ENCODE peak calls at places on chromosomes 13 and 19, in six cellular contexts. One of them, this sample, is unnamed.
A peak's percentile ranks its signal among the peaks of the same experiment; 100 is the strongest.

GRCh38 chr19:13499682-13500081 is 6.6 kb downstream of the CACNA1A start:
- DNase-seq in NCI-H460: no peak
- DNase-seq in AML-193: no peak
- DNase-seq in stimulated activated CD8-positive, alpha-beta memory T cell treated with anti-CD3 and anti-CD28 coated beads, Interleukin-7, amount 100 ng/mL, for 4 hours: no peak
- DNase-seq in anterior cingulate cortex: no peak
- DNase-seq in stimulated activated effector memory CD8-positive, alpha-beta T cell treated with anti-CD3 and anti-CD28 coated beads, Interleukin-12 subunit alpha, Interleukin-12 subunit beta, amount 100 ng/mL, for 72 hours: no peak
- DNase-seq in this sample: no peak

GRCh38 chr19:42123765-42124164 is 8.5 kb downstream of the POU2F2 start:
- DNase-seq in stimulated activated effector memory CD8-positive, alpha-beta T cell treated with anti-CD3 and anti-CD28 coated beads, Interleukin-12 subunit alpha, Interleukin-12 subunit beta, amount 100 ng/mL, for 72 hours: no peak
- DNase-seq in stimulated activated CD8-positive, alpha-beta memory T cell treated with anti-CD3 and anti-CD28 coated beads, Interleukin-7, amount 100 ng/mL, for 4 hours: no peak
- DNase-seq in anterior cingulate cortex: no peak
- DNase-seq in NCI-H460: no peak
- DNase-seq in AML-193: no peak
- DNase-seq in this sample: no peak

GRCh38 chr13:24306632-24307031 is 2.7 kb upstream of the C1QTNF9 start:
- DNase-seq in anterior cingulate cortex: no peak
- DNase-seq in AML-193: no peak
- DNase-seq in stimulated activated CD8-positive, alpha-beta memory T cell treated with anti-CD3 and anti-CD28 coated beads, Interleukin-7, amount 100 ng/mL, for 4 hours: no peak
- DNase-seq in stimulated activated effector memory CD8-positive, alpha-beta T cell treated with anti-CD3 and anti-CD28 coated beads, Interleukin-12 subunit alpha, Interleukin-12 subunit beta, amount 100 ng/mL, for 72 hours: no peak
- DNase-seq in NCI-H460: no peak
- DNase-seq in this sample: no peak

GRCh38 chr13:26280295-26280694 is 26.4 kb downstream of the CDK8 start:
- DNase-seq in NCI-H460: no peak
- DNase-seq in anterior cingulate cortex: no peak
- DNase-seq in stimulated activated effector memory CD8-positive, alpha-beta T cell treated with anti-CD3 and anti-CD28 coated beads, Interleukin-12 subunit alpha, Interleukin-12 subunit beta, amount 100 ng/mL, for 72 hours: no peak
- DNase-seq in stimulated activated CD8-positive, alpha-beta memory T cell treated with anti-CD3 and anti-CD28 coated beads, Interleukin-7, amount 100 ng/mL, for 4 hours: no peak
- DNase-seq in AML-193: no peak
- DNase-seq in this sample: no peak

GRCh38 chr19:22634450-22634827 is 315 bp downstream of the ZNF492 start:
- DNase-seq in stimulated activated CD8-positive, alpha-beta memory T cell treated with anti-CD3 and anti-CD28 coated beads, Interleukin-7, amount 100 ng/mL, for 4 hours: no peak
- DNase-seq in anterior cingulate cortex: no peak
- DNase-seq in NCI-H460: no peak
- DNase-seq in stimulated activated effector memory CD8-positive, alpha-beta T cell treated with anti-CD3 and anti-CD28 coated beads, Interleukin-12 subunit alpha, Interleukin-12 subunit beta, amount 100 ng/mL, for 72 hours: no peak
- DNase-seq in AML-193: no peak
- DNase-seq in this sample: no peak

GRCh38 chr13:60627071-60627686 is 230.2 kb downstream of the TDRD3 start:
- DNase-seq in anterior cingulate cortex: no peak
- DNase-seq in stimulated activated effector memory CD8-positive, alpha-beta T cell treated with anti-CD3 and anti-CD28 coated beads, Interleukin-12 subunit alpha, Interleukin-12 subunit beta, amount 100 ng/mL, for 72 hours: no peak
- DNase-seq in stimulated activated CD8-positive, alpha-beta memory T cell treated with anti-CD3 and anti-CD28 coated beads, Interleukin-7, amount 100 ng/mL, for 4 hours: no peak
- DNase-seq in AML-193: peak; percentile 52
- DNase-seq in NCI-H460: peak; percentile 36
- DNase-seq in this sample: peak; percentile 30

GRCh38 chr19:572891-573825 is 762 bp downstream of the BSG start:
- DNase-seq in stimulated activated CD8-positive, alpha-beta memory T cell treated with anti-CD3 and anti-CD28 coated beads, Interleukin-7, amount 100 ng/mL, for 4 hours: no peak
- DNase-seq in NCI-H460: no peak
- DNase-seq in stimulated activated effector memory CD8-positive, alpha-beta T cell treated with anti-CD3 and anti-CD28 coated beads, Interleukin-12 subunit alpha, Interleukin-12 subunit beta, amount 100 ng/mL, for 72 hours: no peak
- DNase-seq in anterior cingulate cortex: no peak
- DNase-seq in AML-193: no peak
- DNase-seq in this sample: peak; percentile 40

GRCh38 chr19:40717325-40717879 is 490 bp downstream of the ITPKC start:
- DNase-seq in NCI-H460: no peak
- DNase-seq in AML-193: no peak
- DNase-seq in anterior cingulate cortex: no peak
- DNase-seq in stimulated activated CD8-positive, alpha-beta memory T cell treated with anti-CD3 and anti-CD28 coated beads, Interleukin-7, amount 100 ng/mL, for 4 hours: no peak
- DNase-seq in stimulated activated effector memory CD8-positive, alpha-beta T cell treated with anti-CD3 and anti-CD28 coated beads, Interleukin-12 subunit alpha, Interleukin-12 subunit beta, amount 100 ng/mL, for 72 hours: no peak
- DNase-seq in this sample: no peak

GRCh38 chr13:44425041-44425814 is 51.6 kb downstream of the SERP2 start:
- DNase-seq in NCI-H460: no peak
- DNase-seq in AML-193: no peak
- DNase-seq in anterior cingulate cortex: no peak
- DNase-seq in stimulated activated effector memory CD8-positive, alpha-beta T cell treated with anti-CD3 and anti-CD28 coated beads, Interleukin-12 subunit alpha, Interleukin-12 subunit beta, amount 100 ng/mL, for 72 hours: no peak
- DNase-seq in stimulated activated CD8-positive, alpha-beta memory T cell treated with anti-CD3 and anti-CD28 coated beads, Interleukin-7, amount 100 ng/mL, for 4 hours: no peak
- DNase-seq in this sample: peak; percentile 21

GRCh38 chr19:18895828-18896341 is at the start of gene CERS1:
- DNase-seq in stimulated activated CD8-positive, alpha-beta memory T cell treated with anti-CD3 and anti-CD28 coated beads, Interleukin-7, amount 100 ng/mL, for 4 hours: no peak
- DNase-seq in anterior cingulate cortex: peak; percentile 63
- DNase-seq in stimulated activated effector memory CD8-positive, alpha-beta T cell treated with anti-CD3 and anti-CD28 coated beads, Interleukin-12 subunit alpha, Interleukin-12 subunit beta, amount 100 ng/mL, for 72 hours: no peak
- DNase-seq in NCI-H460: no peak
- DNase-seq in AML-193: no peak
- DNase-seq in this sample: no peak

GRCh38 chr19:41323430-41324125 is 13.6 kb downstream of the CCDC97 start:
- DNase-seq in NCI-H460: no peak
- DNase-seq in stimulated activated CD8-positive, alpha-beta memory T cell treated with anti-CD3 and anti-CD28 coated beads, Interleukin-7, amount 100 ng/mL, for 4 hours: no peak
- DNase-seq in anterior cingulate cortex: no peak
- DNase-seq in AML-193: no peak
- DNase-seq in stimulated activated effector memory CD8-positive, alpha-beta T cell treated with anti-CD3 and anti-CD28 coated beads, Interleukin-12 subunit alpha, Interleukin-12 subunit beta, amount 100 ng/mL, for 72 hours: no peak
- DNase-seq in this sample: peak; percentile 16

GRCh38 chr13:113351514-113352026 is 12.4 kb downstream of the GRTP1 start:
- DNase-seq in AML-193: no peak
- DNase-seq in stimulated activated effector memory CD8-positive, alpha-beta T cell treated with anti-CD3 and anti-CD28 coated beads, Interleukin-12 subunit alpha, Interleukin-12 subunit beta, amount 100 ng/mL, for 72 hours: no peak
- DNase-seq in anterior cingulate cortex: no peak
- DNase-seq in NCI-H460: no peak
- DNase-seq in stimulated activated CD8-positive, alpha-beta memory T cell treated with anti-CD3 and anti-CD28 coated beads, Interleukin-7, amount 100 ng/mL, for 4 hours: no peak
- DNase-seq in this sample: no peak

GRCh38 chr13:22357132-22357531 is 686.3 kb downstream of the FGF9 start:
- DNase-seq in stimulated activated effector memory CD8-positive, alpha-beta T cell treated with anti-CD3 and anti-CD28 coated beads, Interleukin-12 subunit alpha, Interleukin-12 subunit beta, amount 100 ng/mL, for 72 hours: no peak
- DNase-seq in NCI-H460: no peak
- DNase-seq in anterior cingulate cortex: no peak
- DNase-seq in stimulated activated CD8-positive, alpha-beta memory T cell treated with anti-CD3 and anti-CD28 coated beads, Interleukin-7, amount 100 ng/mL, for 4 hours: no peak
- DNase-seq in AML-193: no peak
- DNase-seq in this sample: no peak

GRCh38 chr19:35729021-35729420 is 11.2 kb downstream of the KMT2B start:
- DNase-seq in anterior cingulate cortex: no peak
- DNase-seq in NCI-H460: no peak
- DNase-seq in AML-193: no peak
- DNase-seq in stimulated activated effector memory CD8-positive, alpha-beta T cell treated with anti-CD3 and anti-CD28 coated beads, Interleukin-12 subunit alpha, Interleukin-12 subunit beta, amount 100 ng/mL, for 72 hours: no peak
- DNase-seq in stimulated activated CD8-positive, alpha-beta memory T cell treated with anti-CD3 and anti-CD28 coated beads, Interleukin-7, amount 100 ng/mL, for 4 hours: no peak
- DNase-seq in this sample: no peak

GRCh38 chr13:113997845-113998751 is 24.2 kb upstream of the C13orf46 start:
- DNase-seq in stimulated activated CD8-positive, alpha-beta memory T cell treated with anti-CD3 and anti-CD28 coated beads, Interleukin-7, amount 100 ng/mL, for 4 hours: no peak
- DNase-seq in AML-193: no peak
- DNase-seq in anterior cingulate cortex: peak; percentile 35
- DNase-seq in stimulated activated effector memory CD8-positive, alpha-beta T cell treated with anti-CD3 and anti-CD28 coated beads, Interleukin-12 subunit alpha, Interleukin-12 subunit beta, amount 100 ng/mL, for 72 hours: no peak
- DNase-seq in NCI-H460: no peak
- DNase-seq in this sample: peak; percentile 25

GRCh38 chr19:2743099-2743498 is 3.3 kb upstream of the SLC39A3 start:
- DNase-seq in stimulated activated effector memory CD8-positive, alpha-beta T cell treated with anti-CD3 and anti-CD28 coated beads, Interleukin-12 subunit alpha, Interleukin-12 subunit beta, amount 100 ng/mL, for 72 hours: no peak
- DNase-seq in anterior cingulate cortex: no peak
- DNase-seq in NCI-H460: no peak
- DNase-seq in AML-193: no peak
- DNase-seq in stimulated activated CD8-positive, alpha-beta memory T cell treated with anti-CD3 and anti-CD28 coated beads, Interleukin-7, amount 100 ng/mL, for 4 hours: no peak
- DNase-seq in this sample: no peak

GRCh38 chr13:61833228-61833627 is 417.6 kb upstream of the PCDH20 start:
- DNase-seq in stimulated activated effector memory CD8-positive, alpha-beta T cell treated with anti-CD3 and anti-CD28 coated beads, Interleukin-12 subunit alpha, Interleukin-12 subunit beta, amount 100 ng/mL, for 72 hours: no peak
- DNase-seq in stimulated activated CD8-positive, alpha-beta memory T cell treated with anti-CD3 and anti-CD28 coated beads, Interleukin-7, amount 100 ng/mL, for 4 hours: no peak
- DNase-seq in NCI-H460: no peak
- DNase-seq in AML-193: no peak
- DNase-seq in anterior cingulate cortex: no peak
- DNase-seq in this sample: no peak

GRCh38 chr19:45107621-45108170 is 14.7 kb downstream of the PPP1R37 start:
- DNase-seq in AML-193: no peak
- DNase-seq in stimulated activated effector memory CD8-positive, alpha-beta T cell treated with anti-CD3 and anti-CD28 coated beads, Interleukin-12 subunit alpha, Interleukin-12 subunit beta, amount 100 ng/mL, for 72 hours: no peak
- DNase-seq in stimulated activated CD8-positive, alpha-beta memory T cell treated with anti-CD3 and anti-CD28 coated beads, Interleukin-7, amount 100 ng/mL, for 4 hours: no peak
- DNase-seq in anterior cingulate cortex: no peak
- DNase-seq in NCI-H460: no peak
- DNase-seq in this sample: no peak

GRCh38 chr19:20247016-20247683 is 80.1 kb downstream of the ZNF486 start:
- DNase-seq in stimulated activated CD8-positive, alpha-beta memory T cell treated with anti-CD3 and anti-CD28 coated beads, Interleukin-7, amount 100 ng/mL, for 4 hours: no peak
- DNase-seq in stimulated activated effector memory CD8-positive, alpha-beta T cell treated with anti-CD3 and anti-CD28 coated beads, Interleukin-12 subunit alpha, Interleukin-12 subunit beta, amount 100 ng/mL, for 72 hours: no peak
- DNase-seq in NCI-H460: no peak
- DNase-seq in anterior cingulate cortex: no peak
- DNase-seq in AML-193: peak; percentile 23
- DNase-seq in this sample: no peak

GRCh38 chr13:60044321-60044720 is 119.4 kb downstream of the DIAPH3 start:
- DNase-seq in NCI-H460: no peak
- DNase-seq in AML-193: no peak
- DNase-seq in anterior cingulate cortex: no peak
- DNase-seq in stimulated activated CD8-positive, alpha-beta memory T cell treated with anti-CD3 and anti-CD28 coated beads, Interleukin-7, amount 100 ng/mL, for 4 hours: no peak
- DNase-seq in stimulated activated effector memory CD8-positive, alpha-beta T cell treated with anti-CD3 and anti-CD28 coated beads, Interleukin-12 subunit alpha, Interleukin-12 subunit beta, amount 100 ng/mL, for 72 hours: no peak
- DNase-seq in this sample: no peak

GRCh38 chr19:16315825-16316505 is 8.7 kb upstream of the KLF2 start:
- DNase-seq in stimulated activated CD8-positive, alpha-beta memory T cell treated with anti-CD3 and anti-CD28 coated beads, Interleukin-7, amount 100 ng/mL, for 4 hours: no peak
- DNase-seq in stimulated activated effector memory CD8-positive, alpha-beta T cell treated with anti-CD3 and anti-CD28 coated beads, Interleukin-12 subunit alpha, Interleukin-12 subunit beta, amount 100 ng/mL, for 72 hours: no peak
- DNase-seq in anterior cingulate cortex: no peak
- DNase-seq in NCI-H460: no peak
- DNase-seq in AML-193: peak; percentile 91
- DNase-seq in this sample: no peak

GRCh38 chr13:33471182-33471581 is 185.6 kb upstream of the STARD13 start:
- DNase-seq in AML-193: no peak
- DNase-seq in stimulated activated CD8-positive, alpha-beta memory T cell treated with anti-CD3 and anti-CD28 coated beads, Interleukin-7, amount 100 ng/mL, for 4 hours: no peak
- DNase-seq in anterior cingulate cortex: no peak
- DNase-seq in stimulated activated effector memory CD8-positive, alpha-beta T cell treated with anti-CD3 and anti-CD28 coated beads, Interleukin-12 subunit alpha, Interleukin-12 subunit beta, amount 100 ng/mL, for 72 hours: no peak
- DNase-seq in NCI-H460: no peak
- DNase-seq in this sample: no peak

GRCh38 chr19:16591803-16592556 is 19.8 kb upstream of the SLC35E1 start:
- DNase-seq in stimulated activated effector memory CD8-positive, alpha-beta T cell treated with anti-CD3 and anti-CD28 coated beads, Interleukin-12 subunit alpha, Interleukin-12 subunit beta, amount 100 ng/mL, for 72 hours: no peak
- DNase-seq in AML-193: no peak
- DNase-seq in anterior cingulate cortex: no peak
- DNase-seq in stimulated activated CD8-positive, alpha-beta memory T cell treated with anti-CD3 and anti-CD28 coated beads, Interleukin-7, amount 100 ng/mL, for 4 hours: no peak
- DNase-seq in NCI-H460: no peak
- DNase-seq in this sample: no peak

GRCh38 chr19:5086725-5087439 is 118.0 kb downstream of the KDM4B start:
- DNase-seq in stimulated activated CD8-positive, alpha-beta memory T cell treated with anti-CD3 and anti-CD28 coated beads, Interleukin-7, amount 100 ng/mL, for 4 hours: no peak
- DNase-seq in AML-193: no peak
- DNase-seq in NCI-H460: no peak
- DNase-seq in stimulated activated effector memory CD8-positive, alpha-beta T cell treated with anti-CD3 and anti-CD28 coated beads, Interleukin-12 subunit alpha, Interleukin-12 subunit beta, amount 100 ng/mL, for 72 hours: no peak
- DNase-seq in anterior cingulate cortex: no peak
- DNase-seq in this sample: peak; percentile 98

GRCh38 chr19:10417598-10418280 is 2.6 kb upstream of the PDE4A start:
- DNase-seq in AML-193: no peak
- DNase-seq in NCI-H460: no peak
- DNase-seq in stimulated activated effector memory CD8-positive, alpha-beta T cell treated with anti-CD3 and anti-CD28 coated beads, Interleukin-12 subunit alpha, Interleukin-12 subunit beta, amount 100 ng/mL, for 72 hours: no peak
- DNase-seq in stimulated activated CD8-positive, alpha-beta memory T cell treated with anti-CD3 and anti-CD28 coated beads, Interleukin-7, amount 100 ng/mL, for 4 hours: no peak
- DNase-seq in anterior cingulate cortex: no peak
- DNase-seq in this sample: peak; percentile 83

GRCh38 chr19:19514215-19514633 is 1.1 kb downstream of the TSSK6 start:
- DNase-seq in anterior cingulate cortex: no peak
- DNase-seq in NCI-H460: no peak
- DNase-seq in stimulated activated effector memory CD8-positive, alpha-beta T cell treated with anti-CD3 and anti-CD28 coated beads, Interleukin-12 subunit alpha, Interleukin-12 subunit beta, amount 100 ng/mL, for 72 hours: no peak
- DNase-seq in stimulated activated CD8-positive, alpha-beta memory T cell treated with anti-CD3 and anti-CD28 coated beads, Interleukin-7, amount 100 ng/mL, for 4 hours: no peak
- DNase-seq in AML-193: no peak
- DNase-seq in this sample: no peak

GRCh38 chr19:11067356-11068113 is 21.7 kb upstream of the LDLR start:
- DNase-seq in stimulated activated effector memory CD8-positive, alpha-beta T cell treated with anti-CD3 and anti-CD28 coated beads, Interleukin-12 subunit alpha, Interleukin-12 subunit beta, amount 100 ng/mL, for 72 hours: no peak
- DNase-seq in AML-193: no peak
- DNase-seq in stimulated activated CD8-positive, alpha-beta memory T cell treated with anti-CD3 and anti-CD28 coated beads, Interleukin-7, amount 100 ng/mL, for 4 hours: no peak
- DNase-seq in anterior cingulate cortex: no peak
- DNase-seq in NCI-H460: no peak
- DNase-seq in this sample: no peak

GRCh38 chr13:95234242-95234641 is 67.0 kb downstream of the ABCC4 start:
- DNase-seq in stimulated activated effector memory CD8-positive, alpha-beta T cell treated with anti-CD3 and anti-CD28 coated beads, Interleukin-12 subunit alpha, Interleukin-12 subunit beta, amount 100 ng/mL, for 72 hours: no peak
- DNase-seq in anterior cingulate cortex: no peak
- DNase-seq in AML-193: no peak
- DNase-seq in NCI-H460: no peak
- DNase-seq in stimulated activated CD8-positive, alpha-beta memory T cell treated with anti-CD3 and anti-CD28 coated beads, Interleukin-7, amount 100 ng/mL, for 4 hours: no peak
- DNase-seq in this sample: no peak

GRCh38 chr13:21911916-21912315 is 241.0 kb downstream of the FGF9 start:
- DNase-seq in anterior cingulate cortex: no peak
- DNase-seq in NCI-H460: no peak
- DNase-seq in stimulated activated CD8-positive, alpha-beta memory T cell treated with anti-CD3 and anti-CD28 coated beads, Interleukin-7, amount 100 ng/mL, for 4 hours: no peak
- DNase-seq in stimulated activated effector memory CD8-positive, alpha-beta T cell treated with anti-CD3 and anti-CD28 coated beads, Interleukin-12 subunit alpha, Interleukin-12 subunit beta, amount 100 ng/mL, for 72 hours: no peak
- DNase-seq in AML-193: no peak
- DNase-seq in this sample: no peak

GRCh38 chr13:27120811-27121210 is 50.8 kb downstream of the USP12 start:
- DNase-seq in anterior cingulate cortex: no peak
- DNase-seq in NCI-H460: no peak
- DNase-seq in stimulated activated CD8-positive, alpha-beta memory T cell treated with anti-CD3 and anti-CD28 coated beads, Interleukin-7, amount 100 ng/mL, for 4 hours: no peak
- DNase-seq in AML-193: no peak
- DNase-seq in stimulated activated effector memory CD8-positive, alpha-beta T cell treated with anti-CD3 and anti-CD28 coated beads, Interleukin-12 subunit alpha, Interleukin-12 subunit beta, amount 100 ng/mL, for 72 hours: no peak
- DNase-seq in this sample: no peak

GRCh38 chr13:109783815-109784589 is 2.4 kb downstream of the IRS2 start:
- DNase-seq in NCI-H460: no peak
- DNase-seq in stimulated activated effector memory CD8-positive, alpha-beta T cell treated with anti-CD3 and anti-CD28 coated beads, Interleukin-12 subunit alpha, Interleukin-12 subunit beta, amount 100 ng/mL, for 72 hours: no peak
- DNase-seq in anterior cingulate cortex: no peak
- DNase-seq in AML-193: no peak
- DNase-seq in stimulated activated CD8-positive, alpha-beta memory T cell treated with anti-CD3 and anti-CD28 coated beads, Interleukin-7, amount 100 ng/mL, for 4 hours: no peak
- DNase-seq in this sample: no peak